ENCODE peak calls at places on chromosomes 2 and 18, in seven cellular contexts. D is ovary, H is neural progenitor cell, J is pancreas, M is Caco-2, L is thoracic aorta, U is tibial artery. B is an unnamed sample.

GRCh38 chr2:1645761-1646476 is 98.4 kb downstream of the PXDN start:
- DNase-seq in U (no peak), D (no peak), J (no peak), M (no peak), L (no peak), H (no peak), B (no peak)

GRCh38 chr18:73214970-73215369 is 347.2 kb upstream of the NETO1 start:
- DNase-seq in H (no peak), L (no peak), U (no peak), J (no peak), M (no peak), D (no peak), B (no peak)

GRCh38 chr18:63319383-63320040 is at the start of gene BCL2:
- DNase-seq in M (no peak), J (no peak), D (peak; percentile 66), H (peak; percentile 73), L (no peak), U (peak; percentile 41), B (peak; percentile 52)

GRCh38 chr18:59660398-59660797 is 36.8 kb downstream of the CCBE1 start:
- DNase-seq in L (no peak), D (no peak), U (no peak), J (no peak), M (no peak), H (no peak), B (no peak)

GRCh38 chr2:174729797-174730529 is 34.3 kb downstream of the CHRNA1 start:
- DNase-seq in L (no peak), J (no peak), U (no peak), M (no peak), H (peak; percentile 58), D (no peak), B (peak; percentile 26)

GRCh38 chr2:10271946-10272345 is 30.8 kb upstream of the HPCAL1 start:
- DNase-seq in D (no peak), M (no peak), J (no peak), U (no peak), H (no peak), L (no peak), B (no peak)

GRCh38 chr2:17539596-17539992 is 902 bp upstream of the VSNL1 start:
- DNase-seq in U (no peak), J (peak; percentile 27), D (no peak), L (no peak), M (peak; percentile 13), H (peak; percentile 50), B (peak; percentile 33)

GRCh38 chr2:232464534-232464865 is 8.5 kb downstream of the ALPI start:
- DNase-seq in M (no peak), H (no peak), U (no peak), L (no peak), J (no peak), D (peak; percentile 14), B (no peak)

GRCh38 chr2:164890533-164890932 is 48.9 kb upstream of the COBLL1 start:
- DNase-seq in U (no peak), H (no peak), L (no peak), M (no peak), D (no peak), J (no peak), B (peak; percentile 26)

GRCh38 chr18:63730788-63731187 is 28.0 kb downstream of the SERPINB11 start:
- DNase-seq in L (no peak), H (peak; percentile 6), U (no peak), J (no peak), M (no peak), D (no peak), B (peak; percentile 28)

GRCh38 chr18:6435731-6436130 is 21.0 kb upstream of the L3MBTL4 start:
- DNase-seq in L (no peak), J (no peak), M (no peak), H (no peak), D (no peak), U (no peak), B (no peak)

GRCh38 chr18:21991897-21992296 is 177.5 kb upstream of the GATA6 start:
- DNase-seq in M (peak; percentile 82), D (no peak), J (no peak), U (no peak), H (no peak), L (no peak), B (no peak)

GRCh38 chr2:102337012-102337411 is 18.6 kb upstream of the IL18R1 start:
- DNase-seq in L (no peak), U (no peak), J (no peak), H (no peak), D (no peak), M (no peak), B (no peak)

GRCh38 chr2:16392647-16393482 is 272.8 kb downstream of the CYRIA start:
- DNase-seq in J (no peak), D (no peak), M (peak; percentile 88), L (no peak), H (no peak), U (no peak), B (no peak)

GRCh38 chr2:15010346-15010745 is 377.8 kb downstream of the LRATD1 start:
- DNase-seq in D (no peak), L (no peak), U (no peak), M (no peak), H (no peak), J (no peak), B (no peak)

GRCh38 chr2:187819624-187820023 is 265.4 kb upstream of the TFPI start:
- DNase-seq in M (no peak), D (no peak), J (no peak), U (no peak), L (no peak), H (no peak), B (no peak)

GRCh38 chr2:168632733-168633132 is 169.7 kb upstream of the NOSTRIN start:
- DNase-seq in J (no peak), U (no peak), H (peak; percentile 7), M (no peak), L (no peak), D (no peak), B (peak; percentile 93)

GRCh38 chr18:35246831-35247230 is 6.0 kb downstream of the ZNF397 start:
- DNase-seq in U (no peak), L (no peak), H (no peak), D (no peak), M (no peak), J (no peak), B (no peak)

GRCh38 chr18:35242426-35242825 is 1.6 kb downstream of the ZNF397 start:
- DNase-seq in M (no peak), H (no peak), J (no peak), L (no peak), D (no peak), U (no peak), B (no peak)

GRCh38 chr18:35247412-35248249 is 6.8 kb downstream of the ZNF397 start:
- DNase-seq in M (no peak), H (no peak), L (no peak), J (no peak), U (no peak), D (no peak), B (no peak)

GRCh38 chr18:35245719-35246317 is 5.0 kb downstream of the ZNF397 start:
- DNase-seq in M (no peak), D (no peak), U (no peak), J (no peak), L (no peak), H (no peak), B (no peak)

DNA sequence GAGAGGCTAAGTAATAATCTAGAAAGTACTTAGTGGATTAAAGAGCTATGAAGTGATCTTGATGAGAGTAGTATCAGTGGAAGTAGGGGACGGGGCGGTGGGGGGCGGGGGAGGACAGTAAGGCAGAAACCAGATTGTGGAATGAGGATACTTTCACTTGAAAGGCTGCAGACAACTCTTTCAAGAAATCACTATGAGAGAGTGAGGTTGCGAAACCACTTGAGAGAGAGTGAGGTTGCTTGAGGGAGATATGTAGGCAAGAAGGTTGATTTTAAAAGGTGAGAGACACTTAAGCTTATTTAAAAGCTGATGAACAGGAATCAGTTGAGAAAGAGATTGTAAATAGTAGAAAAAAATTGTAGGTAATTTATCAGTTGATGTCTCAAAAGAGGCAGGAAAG is 3.8 kb downstream of the ZNF397 start:
- DNase-seq in L (no peak), M (no peak), J (no peak), U (no peak), D (no peak), H (no peak), B (no peak)
- H3K9me3 ChIP-seq in L (no peaks in the 10 kb centered on the region), M (no peaks in the 10 kb centered on the region), J (no peaks in the 10 kb centered on the region), U (no peaks in the 10 kb centered on the region), D (no peaks in the 10 kb centered on the region), H (no peaks in the 10 kb centered on the region), B (no peaks in the 10 kb centered on the region)

DNA sequence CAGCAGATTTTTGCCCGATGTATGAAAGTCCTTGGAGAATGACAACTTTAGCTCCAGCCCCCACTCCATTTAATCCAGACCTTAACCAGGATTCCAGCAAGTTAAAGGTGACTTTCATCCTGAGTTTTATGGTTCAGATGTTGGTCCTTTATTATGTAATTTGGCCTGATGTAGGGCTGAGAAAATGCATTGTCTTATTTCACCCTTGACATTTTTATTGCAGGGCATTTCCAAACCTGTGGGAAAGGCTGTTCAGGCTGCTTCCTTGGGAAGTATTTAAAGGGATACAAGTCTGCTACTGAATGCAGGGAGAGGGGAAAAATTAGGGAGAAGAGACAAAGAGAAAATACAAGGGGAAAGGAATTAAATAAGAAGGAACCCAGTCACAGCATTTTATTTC is 48.8 kb downstream of the ASB1 start:
- DNase-seq in U (no peak), D (no peak), J (no peak), H (no peak), M (no peak), L (no peak), B (no peak)
- H3K9me3 ChIP-seq in U (peaks cover 25% of the 10 kb centered on the region), D (no peaks in the 10 kb centered on the region), J (no peaks in the 10 kb centered on the region), H (peaks cover 11% of the 10 kb centered on the region), M (no peaks in the 10 kb centered on the region), L (peaks cover 15% of the 10 kb centered on the region), B (no peaks in the 10 kb centered on the region)

GRCh38 chr2:144749188-144749587 is 229.3 kb upstream of the ZEB2 start:
- DNase-seq in L (no peak), U (no peak), H (no peak), D (no peak), M (no peak), J (no peak), B (no peak)

GRCh38 chr2:144747571-144747970 is 227.7 kb upstream of the ZEB2 start:
- DNase-seq in H (no peak), D (no peak), L (no peak), M (no peak), U (no peak), J (no peak), B (no peak)

GRCh38 chr2:144751142-144751905 is 231.4 kb upstream of the ZEB2 start:
- DNase-seq in D (no peak), U (no peak), M (no peak), L (no peak), H (no peak), J (no peak), B (no peak)

GRCh38 chr2:144748443-144748842 is 228.5 kb upstream of the ZEB2 start:
- DNase-seq in L (no peak), H (no peak), U (no peak), J (no peak), M (no peak), D (no peak), B (no peak)

GRCh38 chr2:144745424-144745823 is 225.5 kb upstream of the ZEB2 start:
- DNase-seq in L (no peak), H (no peak), M (no peak), D (no peak), J (no peak), U (no peak), B (no peak)
- H3K9me3 ChIP-seq in L (peaks cover 25% of the 10 kb centered on the region), H (peaks cover 20% of the 10 kb centered on the region), M (peaks cover 13% of the 10 kb centered on the region), D (no peaks in the 10 kb centered on the region), J (peaks cover 4% of the 10 kb centered on the region), U (peaks cover 14% of the 10 kb centered on the region), B (no peaks in the 10 kb centered on the region)

DNA sequence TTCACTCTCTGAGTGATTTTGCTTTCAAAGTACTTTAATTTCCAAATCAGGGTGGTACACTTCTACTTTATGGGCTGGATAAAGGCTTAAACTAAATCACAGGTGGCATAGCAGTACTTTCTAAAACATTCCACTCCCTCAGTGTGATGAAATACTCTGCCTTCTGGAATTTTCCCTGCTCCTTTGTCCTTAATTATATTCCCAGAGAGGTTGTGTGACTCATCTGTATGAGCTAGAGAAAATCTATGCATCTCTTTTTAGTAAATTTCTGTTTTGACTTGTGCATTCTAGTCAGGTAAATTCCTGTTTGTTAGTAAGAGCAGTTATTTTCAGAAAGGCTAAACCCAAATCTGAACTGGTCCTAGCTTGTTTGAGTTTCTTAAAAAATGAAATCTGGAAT is 29.0 kb upstream of the PLA2R1 start:
- DNase-seq in M (no peak), U (no peak), H (no peak), D (no peak), L (no peak), J (no peak), B (no peak)
- H3K9me3 ChIP-seq in M (peaks cover 23% of the 10 kb centered on the region), U (peaks cover 44% of the 10 kb centered on the region), H (peaks cover 10% of the 10 kb centered on the region), D (peaks cover 15% of the 10 kb centered on the region), L (peaks cover 50% of the 10 kb centered on the region), J (no peaks in the 10 kb centered on the region), B (peaks cover 7% of the 10 kb centered on the region)